ENCODE peak calls at places on chromosomes 1 and 21, in ten cellular contexts. R is RWPE1, F is foreskin fibroblast, E is breast epithelium, K is AG04450, W is thyroid gland, V is BE2C, M is HFFc6, N is astrocyte, T is GM20000. U is an unnamed sample.
A peak's percentile ranks its signal among the peaks of the same experiment; 100 is the strongest.

GRCh38 chr1:74570797-74571492 is 58.5 kb upstream of the LRRC53 start:
- DNase-seq in W (no peak), N (no peak), K (no peak), R (no peak), F (no peak), T (no peak), V (no peak), E (no peak), M (no peak), U (no peak)

GRCh38 chr1:202034683-202035462 is 24.5 kb downstream of the ELF3 start:
- DNase-seq in E (peak; percentile 91), F (peak; percentile 71), N (peak; percentile 96), R (peak; percentile 95), M (peak; percentile 80), K (peak; percentile 89), W (peak; percentile 87), V (peak; percentile 83), T (peak; percentile 48), U (peak; percentile 97)

GRCh38 chr1:29210278-29211085 is 20.3 kb downstream of the MECR start:
- DNase-seq in R (no peak), E (no peak), F (no peak), V (no peak), M (no peak), N (no peak), W (no peak), K (no peak), T (peak; percentile 65), U (no peak)

GRCh38 chr1:64923294-64923718 is 43.0 kb downstream of the JAK1 start:
- DNase-seq in N (peak; percentile 21), E (no peak), W (peak; percentile 39), F (no peak), M (peak; percentile 12), T (peak; percentile 21), R (no peak), V (no peak), K (no peak), U (no peak)

GRCh38 chr21:33302055-33302454 is 22.7 kb upstream of the IFNAR1 start:
- DNase-seq in F (no peak), W (no peak), V (no peak), K (no peak), R (peak; percentile 8), T (no peak), M (no peak), E (no peak), N (no peak), U (no peak)

GRCh38 chr1:47547753-47548152 is 109.9 kb downstream of the FOXD2 start:
- DNase-seq in N (no peak), M (no peak), T (no peak), V (no peak), R (no peak), F (no peak), E (no peak), W (no peak), K (no peak), U (peak; percentile 11)

GRCh38 chr1:225299624-225300023 is 128.2 kb downstream of the LBR start:
- DNase-seq in R (peak; percentile 23), M (no peak), E (no peak), W (no peak), T (no peak), K (no peak), F (no peak), V (no peak), N (peak; percentile 50), U (peak; percentile 2)

GRCh38 chr21:15058718-15059316 is 6.0 kb downstream of the NRIP1 start:
- DNase-seq in N (peak; percentile 69), F (peak; percentile 29), E (no peak), R (peak; percentile 2), M (peak; percentile 67), V (no peak), T (no peak), K (no peak), W (no peak), U (peak; percentile 52)

GRCh38 chr1:161763522-161764098 is 2.5 kb upstream of the ATF6 start:
- DNase-seq in N (no peak), V (peak; percentile 28), F (no peak), M (no peak), R (peak; percentile 28), T (peak; percentile 29), K (no peak), E (no peak), W (no peak), U (no peak)

GRCh38 chr1:7403265-7404045 is 367.6 kb upstream of the VAMP3 start:
- DNase-seq in M (no peak), K (no peak), R (no peak), T (peak; percentile 53), E (peak; percentile 3), F (no peak), W (no peak), V (no peak), N (no peak), U (no peak)

GRCh38 chr1:21289700-21290545 is at the start of gene ECE1:
- DNase-seq in N (no peak), T (peak; percentile 60), F (no peak), W (peak; percentile 51), E (no peak), R (peak; percentile 52), V (no peak), K (no peak), M (no peak), U (no peak)

GRCh38 chr1:147545133-147545532 is 3.8 kb downstream of the BCL9 start:
- DNase-seq in W (peak; percentile 71), E (peak; percentile 57), V (no peak), N (peak; percentile 97), F (no peak), M (peak; percentile 15), T (no peak), R (peak; percentile 86), K (no peak), U (peak; percentile 24)

GRCh38 chr1:1680031-1680911 is 12.3 kb downstream of the SLC35E2B start:
- DNase-seq in N (no peak), K (no peak), V (peak; percentile 4), T (no peak), M (no peak), R (no peak), E (no peak), F (no peak), W (no peak), U (no peak)

GRCh38 chr1:42740756-42741580 is 932 bp upstream of the CLDN19 start:
- DNase-seq in N (no peak), K (no peak), V (no peak), F (no peak), R (no peak), W (no peak), M (no peak), T (no peak), E (no peak), U (no peak)

GRCh38 chr1:225544924-225545323 is 108.0 kb downstream of the ENAH start:
- DNase-seq in T (no peak), W (no peak), R (no peak), M (no peak), N (no peak), E (no peak), V (no peak), K (no peak), F (no peak), U (no peak)

GRCh38 chr21:39726133-39726532 is 18.9 kb upstream of the IGSF5 start:
- DNase-seq in V (no peak), R (no peak), M (no peak), F (no peak), T (no peak), W (no peak), N (no peak), K (no peak), E (no peak), U (no peak)
- TF ChIP-seq CTCF in V (peak; percentile 6), R (no peak), M (peak; percentile 64), F (peak; percentile 39), T (no peak), W (no peak), N (peak; percentile 28), K (peak; percentile 35), E (no peak), U (peak; percentile 43)

DNA sequence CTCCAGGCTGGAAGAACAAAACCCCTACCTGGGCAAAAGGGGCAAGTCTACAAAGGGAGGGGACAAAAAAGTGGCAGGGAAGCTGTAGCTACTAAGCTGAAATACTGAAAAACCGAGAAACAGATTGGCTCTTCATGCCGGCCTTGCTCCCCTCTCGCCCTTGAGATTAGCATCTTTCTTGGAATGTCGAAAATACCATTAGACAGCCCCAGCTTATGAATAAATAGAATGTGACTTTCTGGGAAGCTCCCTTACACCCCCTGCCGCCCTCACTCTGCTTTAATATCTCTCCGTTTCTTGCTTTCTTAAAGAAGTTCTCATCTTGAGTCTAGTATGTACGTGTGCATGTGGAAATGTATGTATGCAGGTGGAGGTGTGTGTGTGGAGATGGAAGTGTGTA is 14.1 kb downstream of the TRAF3IP3 start:
- DNase-seq in N (peak; percentile 12), R (no peak), T (no peak), W (no peak), F (no peak), K (no peak), E (no peak), V (no peak), M (no peak), U (peak; percentile 45)
- TF ChIP-seq CTCF in N (no peak), R (no peak), T (no peak), W (no peak), F (no peak), K (no peak), E (no peak), V (no peak), M (no peak), U (peak; percentile 25)

GRCh38 chr1:12184008-12184681 is 17.4 kb downstream of the TNFRSF1B start:
- DNase-seq in E (peak; percentile 60), W (peak; percentile 40), R (no peak), M (no peak), N (peak; percentile 50), V (peak; percentile 31), K (peak; percentile 66), T (no peak), F (peak; percentile 71), U (peak; percentile 66)
- TF ChIP-seq CTCF in E (no peak), W (no peak), R (no peak), M (peak; percentile 20), N (no peak), V (no peak), K (peak; percentile 44), T (no peak), F (peak; percentile 24), U (peak; percentile 61)

DNA sequence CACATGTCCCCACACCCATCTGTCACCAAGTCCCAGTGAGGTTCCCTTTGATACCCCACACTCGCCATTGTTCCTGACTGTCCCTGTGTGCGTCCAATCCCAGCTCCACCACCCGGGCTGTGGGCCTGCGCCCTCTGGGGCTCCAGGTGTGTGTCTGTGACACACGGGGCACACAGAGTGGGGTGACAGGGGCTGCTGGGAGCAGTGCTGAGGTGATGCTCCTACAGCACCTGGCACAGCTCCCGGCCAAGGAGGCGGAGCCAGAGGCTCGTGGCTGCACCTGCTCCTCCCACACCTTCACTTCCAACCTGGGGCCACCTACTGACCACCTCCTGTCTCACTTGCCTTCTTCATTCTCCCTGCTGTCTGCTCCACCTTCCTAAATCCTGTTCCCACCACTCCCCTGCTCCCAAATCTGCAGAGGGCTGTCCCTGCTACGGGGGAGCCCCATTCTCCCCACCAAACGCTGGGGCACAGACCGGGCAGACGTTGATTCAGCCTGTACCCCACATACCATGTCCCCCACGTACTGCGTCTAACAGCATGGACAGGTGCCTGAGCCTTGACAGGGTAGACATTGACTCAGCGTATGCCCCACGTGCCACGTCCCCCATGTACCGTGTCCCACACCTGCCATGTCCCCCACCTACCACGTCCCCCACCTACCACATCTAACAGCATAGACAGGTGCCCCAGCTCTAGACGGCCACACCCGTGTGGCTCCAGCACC is 16.4 kb downstream of the WDR4 start:
- DNase-seq in W (no peak), V (no peak), E (no peak), T (no peak), M (no peak), N (no peak), K (no peak), F (no peak), R (no peak), U (no peak)
- TF ChIP-seq CTCF in W (no peak), V (no peak), E (no peak), T (no peak), M (no peak), N (no peak), K (no peak), F (no peak), R (no peak), U (peak; percentile 11)